ENCODE peak calls at places on chromosomes 12 and 14, in five cellular contexts. One of them, this sample, is unnamed.

GRCh38 chr14:21241218-21241819 is 27.9 kb downstream of the HNRNPC start:
- DNase-seq in CD8-positive, alpha-beta T cell: no peak
- DNase-seq in transverse colon: no peak
- DNase-seq in uterus: no peak
- DNase-seq in breast epithelium: no peak
- DNase-seq in this sample: no peak

GRCh38 chr14:41235466-41235865 is 371.2 kb upstream of the LRFN5 start:
- DNase-seq in CD8-positive, alpha-beta T cell: no peak
- DNase-seq in transverse colon: no peak
- DNase-seq in uterus: no peak
- DNase-seq in breast epithelium: no peak
- DNase-seq in this sample: no peak

GRCh38 chr12:69115955-69116354 is 123.4 kb upstream of the CPSF6 start:
- DNase-seq in CD8-positive, alpha-beta T cell: no peak
- DNase-seq in transverse colon: no peak
- DNase-seq in uterus: no peak
- DNase-seq in breast epithelium: no peak
- DNase-seq in this sample: no peak

GRCh38 chr14:89564291-89564957 is 147.4 kb upstream of the FOXN3 start:
- DNase-seq in CD8-positive, alpha-beta T cell: no peak
- DNase-seq in transverse colon: no peak
- DNase-seq in uterus: no peak
- DNase-seq in breast epithelium: no peak
- DNase-seq in this sample: peak; percentile 3

GRCh38 chr14:105411017-105411941 is 8.3 kb upstream of the MTA1 start:
- DNase-seq in CD8-positive, alpha-beta T cell: peak; percentile 34
- DNase-seq in transverse colon: peak; percentile 48
- DNase-seq in uterus: no peak
- DNase-seq in breast epithelium: no peak
- DNase-seq in this sample: peak; percentile 78

GRCh38 chr12:19757317-19757877 is 318.1 kb downstream of the AEBP2 start:
- DNase-seq in CD8-positive, alpha-beta T cell: no peak
- DNase-seq in transverse colon: no peak
- DNase-seq in uterus: no peak
- DNase-seq in breast epithelium: no peak
- DNase-seq in this sample: no peak

GRCh38 chr12:70028918-70029317 is 203.9 kb downstream of the MYRFL start:
- DNase-seq in CD8-positive, alpha-beta T cell: no peak
- DNase-seq in transverse colon: no peak
- DNase-seq in uterus: no peak
- DNase-seq in breast epithelium: no peak
- DNase-seq in this sample: no peak

GRCh38 chr12:129237881-129238280 is 384.6 kb downstream of the GLT1D1 start:
- DNase-seq in CD8-positive, alpha-beta T cell: no peak
- DNase-seq in transverse colon: no peak
- DNase-seq in uterus: no peak
- DNase-seq in breast epithelium: no peak
- DNase-seq in this sample: no peak

GRCh38 chr14:92846162-92846897 is 52.2 kb downstream of the GOLGA5 start:
- DNase-seq in CD8-positive, alpha-beta T cell: no peak
- DNase-seq in transverse colon: no peak
- DNase-seq in uterus: no peak
- DNase-seq in breast epithelium: no peak
- DNase-seq in this sample: peak; percentile 54

GRCh38 chr14:75884198-75884611 is 97.6 kb downstream of the TGFB3 start:
- DNase-seq in CD8-positive, alpha-beta T cell: no peak
- DNase-seq in transverse colon: no peak
- DNase-seq in uterus: no peak
- DNase-seq in breast epithelium: peak; percentile 23
- DNase-seq in this sample: no peak

GRCh38 chr12:132056320-132056719 is 87.8 kb downstream of the DDX51 start:
- DNase-seq in CD8-positive, alpha-beta T cell: no peak
- DNase-seq in transverse colon: no peak
- DNase-seq in uterus: no peak
- DNase-seq in breast epithelium: no peak
- DNase-seq in this sample: no peak
- H3K27ac ChIP-seq in CD8-positive, alpha-beta T cell: no peak overlapping the region
- H3K27ac ChIP-seq in transverse colon: no peak overlapping the region
- H3K27ac ChIP-seq in uterus: no peak overlapping the region
- H3K27ac ChIP-seq in breast epithelium: no peak overlapping the region
- H3K27ac ChIP-seq in this sample: no peak overlapping the region

GRCh38 chr12:3329361-3329760 is 161.6 kb upstream of the PRMT8 start:
- DNase-seq in CD8-positive, alpha-beta T cell: no peak
- DNase-seq in transverse colon: no peak
- DNase-seq in uterus: no peak
- DNase-seq in breast epithelium: no peak
- DNase-seq in this sample: no peak
- H3K27ac ChIP-seq in CD8-positive, alpha-beta T cell: no peak overlapping the region
- H3K27ac ChIP-seq in transverse colon: no peak overlapping the region
- H3K27ac ChIP-seq in uterus: no peak overlapping the region
- H3K27ac ChIP-seq in breast epithelium: no peak overlapping the region
- H3K27ac ChIP-seq in this sample: no peak overlapping the region

GRCh38 chr12:14884458-14884878 is 1.2 kb downstream of the MGP start:
- DNase-seq in CD8-positive, alpha-beta T cell: peak; percentile 89
- DNase-seq in transverse colon: peak; percentile 83
- DNase-seq in uterus: peak; percentile 89
- DNase-seq in breast epithelium: peak; percentile 76
- DNase-seq in this sample: peak; percentile 14
- H3K27ac ChIP-seq in CD8-positive, alpha-beta T cell: peak overlapping the region; percentile 7
- H3K27ac ChIP-seq in transverse colon: peak overlapping the region; percentile 68
- H3K27ac ChIP-seq in uterus: peak overlapping the region; percentile 95
- H3K27ac ChIP-seq in breast epithelium: peak overlapping the region; percentile 88
- H3K27ac ChIP-seq in this sample: no peak overlapping the region

DNA sequence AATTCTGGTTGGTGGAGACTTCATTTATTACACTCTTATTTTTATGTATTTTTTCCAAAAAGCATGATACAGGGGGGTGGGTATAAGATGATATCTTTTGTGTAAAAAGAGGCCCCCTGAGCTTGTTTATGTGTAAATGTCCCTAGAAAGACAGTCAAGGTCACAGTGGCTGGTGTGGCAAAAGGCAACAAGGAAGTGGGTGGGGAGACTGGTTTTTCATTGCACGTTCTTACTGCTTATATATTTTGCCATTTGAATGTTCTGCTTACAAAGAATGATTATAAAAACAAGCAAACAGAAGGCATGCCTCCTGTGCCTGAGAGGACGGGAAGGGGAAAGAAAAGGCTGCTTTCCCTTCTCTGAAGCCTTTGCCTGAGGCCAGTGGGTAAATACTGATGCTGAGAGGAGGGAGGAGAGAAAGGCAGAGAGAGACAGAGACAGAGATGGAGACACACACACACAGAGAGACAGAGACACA is 24.1 kb upstream of the ADIPOR2 start:
- DNase-seq in CD8-positive, alpha-beta T cell: no peak
- DNase-seq in transverse colon: peak; percentile 43
- DNase-seq in uterus: no peak
- DNase-seq in breast epithelium: no peak
- DNase-seq in this sample: no peak
- H3K27ac ChIP-seq in CD8-positive, alpha-beta T cell: no peak overlapping the region
- H3K27ac ChIP-seq in transverse colon: peak overlapping the region; percentile 82
- H3K27ac ChIP-seq in uterus: peak overlapping the region; percentile 63
- H3K27ac ChIP-seq in breast epithelium: peak overlapping the region; percentile 57
- H3K27ac ChIP-seq in this sample: no peak overlapping the region

GRCh38 chr12:51404627-51405026 is 13.4 kb upstream of the GALNT6 start:
- DNase-seq in CD8-positive, alpha-beta T cell: no peak
- DNase-seq in transverse colon: no peak
- DNase-seq in uterus: no peak
- DNase-seq in breast epithelium: no peak
- DNase-seq in this sample: no peak

GRCh38 chr12:51407604-51408003 is 16.4 kb upstream of the GALNT6 start:
- DNase-seq in CD8-positive, alpha-beta T cell: no peak
- DNase-seq in transverse colon: no peak
- DNase-seq in uterus: no peak
- DNase-seq in breast epithelium: no peak
- DNase-seq in this sample: no peak

GRCh38 chr12:51406859-51407258 is 15.7 kb upstream of the GALNT6 start:
- DNase-seq in CD8-positive, alpha-beta T cell: no peak
- DNase-seq in transverse colon: no peak
- DNase-seq in uterus: no peak
- DNase-seq in breast epithelium: no peak
- DNase-seq in this sample: no peak

GRCh38 chr12:51405801-51406207 is 14.6 kb upstream of the GALNT6 start:
- DNase-seq in CD8-positive, alpha-beta T cell: no peak
- DNase-seq in transverse colon: no peak
- DNase-seq in uterus: no peak
- DNase-seq in breast epithelium: no peak
- DNase-seq in this sample: no peak

DNA sequence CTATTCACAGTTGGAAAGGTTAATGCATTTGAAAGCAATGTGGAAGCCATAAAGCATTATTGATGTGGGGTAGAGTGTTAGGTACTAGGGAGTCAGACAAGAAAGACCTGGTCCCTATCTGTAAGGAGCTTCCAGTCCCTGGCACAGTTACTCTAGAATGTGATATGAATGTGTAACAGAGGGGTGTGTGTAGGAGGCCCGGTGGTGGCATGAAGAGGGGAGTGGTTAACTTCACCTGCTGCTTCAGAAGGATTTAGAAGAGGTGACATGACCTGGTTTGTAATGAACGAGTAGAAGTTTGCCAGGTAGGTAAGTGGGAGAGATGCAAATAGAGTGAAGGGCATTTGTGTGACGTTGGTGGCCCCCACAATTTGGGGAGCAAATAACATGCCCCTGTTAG is 15.1 kb upstream of the GALNT6 start:
- DNase-seq in CD8-positive, alpha-beta T cell: no peak
- DNase-seq in transverse colon: no peak
- DNase-seq in uterus: no peak
- DNase-seq in breast epithelium: no peak
- DNase-seq in this sample: no peak
- H3K27ac ChIP-seq in CD8-positive, alpha-beta T cell: no peak overlapping the region
- H3K27ac ChIP-seq in transverse colon: peak overlapping the region; percentile 71
- H3K27ac ChIP-seq in uterus: no peak overlapping the region
- H3K27ac ChIP-seq in breast epithelium: no peak overlapping the region
- H3K27ac ChIP-seq in this sample: no peak overlapping the region

GRCh38 chr12:131136539-131136872 is 182.8 kb downstream of the ADGRD1 start:
- DNase-seq in CD8-positive, alpha-beta T cell: no peak
- DNase-seq in transverse colon: no peak
- DNase-seq in uterus: no peak
- DNase-seq in breast epithelium: no peak
- DNase-seq in this sample: no peak

GRCh38 chr12:131137836-131138637 is 184.3 kb downstream of the ADGRD1 start:
- DNase-seq in CD8-positive, alpha-beta T cell: no peak
- DNase-seq in transverse colon: no peak
- DNase-seq in uterus: peak; percentile 73
- DNase-seq in breast epithelium: no peak
- DNase-seq in this sample: no peak

GRCh38 chr12:131138638-131139362 is 185.1 kb downstream of the ADGRD1 start:
- DNase-seq in CD8-positive, alpha-beta T cell: no peak
- DNase-seq in transverse colon: no peak
- DNase-seq in uterus: no peak
- DNase-seq in breast epithelium: no peak
- DNase-seq in this sample: no peak

GRCh38 chr12:131135786-131136538 is 182.3 kb downstream of the ADGRD1 start:
- DNase-seq in CD8-positive, alpha-beta T cell: no peak
- DNase-seq in transverse colon: no peak
- DNase-seq in uterus: no peak
- DNase-seq in breast epithelium: no peak
- DNase-seq in this sample: no peak

GRCh38 chr12:131137009-131137835 is 183.5 kb downstream of the ADGRD1 start:
- DNase-seq in CD8-positive, alpha-beta T cell: no peak
- DNase-seq in transverse colon: no peak
- DNase-seq in uterus: no peak
- DNase-seq in breast epithelium: no peak
- DNase-seq in this sample: no peak
- H3K27ac ChIP-seq in CD8-positive, alpha-beta T cell: no peak overlapping the region
- H3K27ac ChIP-seq in transverse colon: no peak overlapping the region
- H3K27ac ChIP-seq in uterus: no peak overlapping the region
- H3K27ac ChIP-seq in breast epithelium: no peak overlapping the region
- H3K27ac ChIP-seq in this sample: no peak overlapping the region

GRCh38 chr12:117440384-117440783 is 79.0 kb upstream of the NOS1 start:
- DNase-seq in CD8-positive, alpha-beta T cell: no peak
- DNase-seq in transverse colon: no peak
- DNase-seq in uterus: no peak
- DNase-seq in breast epithelium: no peak
- DNase-seq in this sample: no peak
- H3K27ac ChIP-seq in CD8-positive, alpha-beta T cell: no peak overlapping the region
- H3K27ac ChIP-seq in transverse colon: no peak overlapping the region
- H3K27ac ChIP-seq in uterus: no peak overlapping the region
- H3K27ac ChIP-seq in breast epithelium: no peak overlapping the region
- H3K27ac ChIP-seq in this sample: no peak overlapping the region

GRCh38 chr12:52832451-52832850 is 1.7 kb downstream of the KRT79 start:
- DNase-seq in CD8-positive, alpha-beta T cell: no peak
- DNase-seq in transverse colon: no peak
- DNase-seq in uterus: no peak
- DNase-seq in breast epithelium: no peak
- DNase-seq in this sample: no peak

GRCh38 chr12:52828156-52829090 is 5.7 kb downstream of the KRT79 start:
- DNase-seq in CD8-positive, alpha-beta T cell: no peak
- DNase-seq in transverse colon: no peak
- DNase-seq in uterus: no peak
- DNase-seq in breast epithelium: no peak
- DNase-seq in this sample: no peak

GRCh38 chr12:52829986-52830385 is 4.1 kb downstream of the KRT79 start:
- DNase-seq in CD8-positive, alpha-beta T cell: no peak
- DNase-seq in transverse colon: no peak
- DNase-seq in uterus: no peak
- DNase-seq in breast epithelium: no peak
- DNase-seq in this sample: no peak

GRCh38 chr12:52832960-52833905 is 878 bp downstream of the KRT79 start:
- DNase-seq in CD8-positive, alpha-beta T cell: no peak
- DNase-seq in transverse colon: peak; percentile 27
- DNase-seq in uterus: no peak
- DNase-seq in breast epithelium: no peak
- DNase-seq in this sample: no peak

DNA sequence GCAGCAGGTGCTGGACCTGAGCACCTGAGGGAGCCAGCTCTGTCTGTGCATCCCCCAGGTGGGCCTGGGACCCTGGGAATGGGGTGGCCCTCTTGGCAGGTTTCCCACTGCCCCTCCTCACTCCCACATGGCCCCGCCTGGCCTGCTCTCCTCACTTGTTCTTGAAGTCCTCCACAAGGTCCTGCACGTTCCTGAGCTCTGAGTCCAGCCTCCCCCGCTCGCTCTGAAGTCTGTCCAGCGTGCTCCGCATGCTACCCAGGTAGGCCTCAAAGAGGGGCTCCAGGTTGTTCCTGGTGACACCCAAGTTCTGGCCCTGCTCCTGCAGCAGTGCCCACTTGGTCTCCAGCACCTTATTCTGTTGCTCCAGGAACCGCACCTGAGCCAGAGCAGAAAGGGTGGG is 2.9 kb downstream of the KRT79 start:
- DNase-seq in CD8-positive, alpha-beta T cell: no peak
- DNase-seq in transverse colon: no peak
- DNase-seq in uterus: no peak
- DNase-seq in breast epithelium: no peak
- DNase-seq in this sample: no peak
- H3K27ac ChIP-seq in CD8-positive, alpha-beta T cell: no peak overlapping the region
- H3K27ac ChIP-seq in transverse colon: no peak overlapping the region
- H3K27ac ChIP-seq in uterus: no peak overlapping the region
- H3K27ac ChIP-seq in breast epithelium: no peak overlapping the region
- H3K27ac ChIP-seq in this sample: no peak overlapping the region